ENCODE peak calls at places on chromosomes 3 and 15, in four cellular contexts. One of them, this sample, is unnamed.

GRCh38 chr3:43497405-43497804 is 124.4 kb downstream of the ANO10 start:
- DNase-seq in pancreas: no peak
- DNase-seq in activated CD8-positive, alpha-beta memory T cell treated with anti-CD3 and anti-CD28 coated beads, Interleukin-2, amount 10 ng/mL, durations not matched to agents 7 days and 5 days: no peak
- DNase-seq in GM20000: no peak
- DNase-seq in this sample: no peak

GRCh38 chr15:83380682-83381081 is 66.5 kb upstream of the SH3GL3 start:
- DNase-seq in pancreas: peak; percentile 39
- DNase-seq in activated CD8-positive, alpha-beta memory T cell treated with anti-CD3 and anti-CD28 coated beads, Interleukin-2, amount 10 ng/mL, durations not matched to agents 7 days and 5 days: peak; percentile 71
- DNase-seq in GM20000: peak; percentile 79
- DNase-seq in this sample: no peak

GRCh38 chr3:24100694-24101402 is 155.8 kb downstream of the NR1D2 start:
- DNase-seq in pancreas: no peak
- DNase-seq in activated CD8-positive, alpha-beta memory T cell treated with anti-CD3 and anti-CD28 coated beads, Interleukin-2, amount 10 ng/mL, durations not matched to agents 7 days and 5 days: no peak
- DNase-seq in GM20000: no peak
- DNase-seq in this sample: no peak

GRCh38 chr15:59918994-59919951 is 84.8 kb upstream of the FOXB1 start:
- DNase-seq in pancreas: no peak
- DNase-seq in activated CD8-positive, alpha-beta memory T cell treated with anti-CD3 and anti-CD28 coated beads, Interleukin-2, amount 10 ng/mL, durations not matched to agents 7 days and 5 days: peak; percentile 84
- DNase-seq in GM20000: peak; percentile 58
- DNase-seq in this sample: no peak

GRCh38 chr15:52256366-52256765 is 39.2 kb downstream of the MYO5C start:
- DNase-seq in pancreas: peak; percentile 53
- DNase-seq in activated CD8-positive, alpha-beta memory T cell treated with anti-CD3 and anti-CD28 coated beads, Interleukin-2, amount 10 ng/mL, durations not matched to agents 7 days and 5 days: peak; percentile 87
- DNase-seq in GM20000: peak; percentile 71
- DNase-seq in this sample: no peak

GRCh38 chr15:69595009-69595825 is 142.6 kb downstream of the RPLP1 start:
- DNase-seq in pancreas: peak; percentile 75
- DNase-seq in activated CD8-positive, alpha-beta memory T cell treated with anti-CD3 and anti-CD28 coated beads, Interleukin-2, amount 10 ng/mL, durations not matched to agents 7 days and 5 days: no peak
- DNase-seq in GM20000: no peak
- DNase-seq in this sample: no peak

GRCh38 chr15:83365370-83365938 is 81.0 kb upstream of the BNC1 start:
- DNase-seq in pancreas: no peak
- DNase-seq in activated CD8-positive, alpha-beta memory T cell treated with anti-CD3 and anti-CD28 coated beads, Interleukin-2, amount 10 ng/mL, durations not matched to agents 7 days and 5 days: peak; percentile 42
- DNase-seq in GM20000: no peak
- DNase-seq in this sample: no peak

GRCh38 chr3:13009946-13010315 is 63.3 kb downstream of the IQSEC1 start:
- DNase-seq in pancreas: no peak
- DNase-seq in activated CD8-positive, alpha-beta memory T cell treated with anti-CD3 and anti-CD28 coated beads, Interleukin-2, amount 10 ng/mL, durations not matched to agents 7 days and 5 days: no peak
- DNase-seq in GM20000: no peak
- DNase-seq in this sample: no peak

GRCh38 chr3:150666167-150666566 is 37.6 kb downstream of the ERICH6 start:
- DNase-seq in pancreas: no peak
- DNase-seq in activated CD8-positive, alpha-beta memory T cell treated with anti-CD3 and anti-CD28 coated beads, Interleukin-2, amount 10 ng/mL, durations not matched to agents 7 days and 5 days: peak; percentile 80
- DNase-seq in GM20000: no peak
- DNase-seq in this sample: no peak

GRCh38 chr15:81296673-81297072 is 27.3 kb downstream of the STARD5 start:
- DNase-seq in pancreas: peak; percentile 53
- DNase-seq in activated CD8-positive, alpha-beta memory T cell treated with anti-CD3 and anti-CD28 coated beads, Interleukin-2, amount 10 ng/mL, durations not matched to agents 7 days and 5 days: peak; percentile 93
- DNase-seq in GM20000: peak; percentile 55
- DNase-seq in this sample: no peak

GRCh38 chr3:134373278-134373941 is 837 bp downstream of the AMOTL2 start:
- DNase-seq in pancreas: peak; percentile 86
- DNase-seq in activated CD8-positive, alpha-beta memory T cell treated with anti-CD3 and anti-CD28 coated beads, Interleukin-2, amount 10 ng/mL, durations not matched to agents 7 days and 5 days: no peak
- DNase-seq in GM20000: peak; percentile 38
- DNase-seq in this sample: peak; percentile 91

GRCh38 chr15:99566157-99566900 is 545 bp downstream of the MEF2A start:
- DNase-seq in pancreas: peak; percentile 53
- DNase-seq in activated CD8-positive, alpha-beta memory T cell treated with anti-CD3 and anti-CD28 coated beads, Interleukin-2, amount 10 ng/mL, durations not matched to agents 7 days and 5 days: peak; percentile 48
- DNase-seq in GM20000: peak; percentile 64
- DNase-seq in this sample: no peak

GRCh38 chr15:74196175-74196574 is 6.4 kb downstream of the STRA6 start:
- DNase-seq in pancreas: no peak
- DNase-seq in activated CD8-positive, alpha-beta memory T cell treated with anti-CD3 and anti-CD28 coated beads, Interleukin-2, amount 10 ng/mL, durations not matched to agents 7 days and 5 days: no peak
- DNase-seq in GM20000: no peak
- DNase-seq in this sample: no peak

GRCh38 chr15:96165775-96166174 is 164.7 kb upstream of the NR2F2 start:
- DNase-seq in pancreas: no peak
- DNase-seq in activated CD8-positive, alpha-beta memory T cell treated with anti-CD3 and anti-CD28 coated beads, Interleukin-2, amount 10 ng/mL, durations not matched to agents 7 days and 5 days: no peak
- DNase-seq in GM20000: no peak
- DNase-seq in this sample: no peak

GRCh38 chr15:51342249-51342999 is 969 bp downstream of the GLDN start:
- DNase-seq in pancreas: no peak
- DNase-seq in activated CD8-positive, alpha-beta memory T cell treated with anti-CD3 and anti-CD28 coated beads, Interleukin-2, amount 10 ng/mL, durations not matched to agents 7 days and 5 days: no peak
- DNase-seq in GM20000: no peak
- DNase-seq in this sample: no peak

GRCh38 chr3:170961616-170962400 is 53.4 kb upstream of the EIF5A2 start:
- DNase-seq in pancreas: no peak
- DNase-seq in activated CD8-positive, alpha-beta memory T cell treated with anti-CD3 and anti-CD28 coated beads, Interleukin-2, amount 10 ng/mL, durations not matched to agents 7 days and 5 days: no peak
- DNase-seq in GM20000: no peak
- DNase-seq in this sample: no peak

GRCh38 chr3:100329800-100330489 is 4.6 kb upstream of the NIT2 start:
- DNase-seq in pancreas: no peak
- DNase-seq in activated CD8-positive, alpha-beta memory T cell treated with anti-CD3 and anti-CD28 coated beads, Interleukin-2, amount 10 ng/mL, durations not matched to agents 7 days and 5 days: no peak
- DNase-seq in GM20000: no peak
- DNase-seq in this sample: no peak

GRCh38 chr3:123739754-123740153 is 144.4 kb downstream of the MYLK start:
- DNase-seq in pancreas: no peak
- DNase-seq in activated CD8-positive, alpha-beta memory T cell treated with anti-CD3 and anti-CD28 coated beads, Interleukin-2, amount 10 ng/mL, durations not matched to agents 7 days and 5 days: no peak
- DNase-seq in GM20000: no peak
- DNase-seq in this sample: no peak

GRCh38 chr3:156525808-156526207 is 29.1 kb downstream of the SSR3 start:
- DNase-seq in pancreas: no peak
- DNase-seq in activated CD8-positive, alpha-beta memory T cell treated with anti-CD3 and anti-CD28 coated beads, Interleukin-2, amount 10 ng/mL, durations not matched to agents 7 days and 5 days: no peak
- DNase-seq in GM20000: no peak
- DNase-seq in this sample: no peak

GRCh38 chr15:78420220-78420619 is 17.8 kb upstream of the IREB2 start:
- DNase-seq in pancreas: no peak
- DNase-seq in activated CD8-positive, alpha-beta memory T cell treated with anti-CD3 and anti-CD28 coated beads, Interleukin-2, amount 10 ng/mL, durations not matched to agents 7 days and 5 days: no peak
- DNase-seq in GM20000: no peak
- DNase-seq in this sample: no peak

GRCh38 chr15:31435891-31436628 is 109.4 kb downstream of the KLF13 start:
- DNase-seq in pancreas: no peak
- DNase-seq in activated CD8-positive, alpha-beta memory T cell treated with anti-CD3 and anti-CD28 coated beads, Interleukin-2, amount 10 ng/mL, durations not matched to agents 7 days and 5 days: peak; percentile 64
- DNase-seq in GM20000: no peak
- DNase-seq in this sample: no peak

GRCh38 chr3:71226565-71227281 is 356.8 kb downstream of the FOXP1 start:
- DNase-seq in pancreas: no peak
- DNase-seq in activated CD8-positive, alpha-beta memory T cell treated with anti-CD3 and anti-CD28 coated beads, Interleukin-2, amount 10 ng/mL, durations not matched to agents 7 days and 5 days: peak; percentile 95
- DNase-seq in GM20000: peak; percentile 59
- DNase-seq in this sample: no peak

GRCh38 chr15:68578960-68579935 is at the start of gene CORO2B:
- DNase-seq in pancreas: peak; percentile 25
- DNase-seq in activated CD8-positive, alpha-beta memory T cell treated with anti-CD3 and anti-CD28 coated beads, Interleukin-2, amount 10 ng/mL, durations not matched to agents 7 days and 5 days: no peak
- DNase-seq in GM20000: peak; percentile 49
- DNase-seq in this sample: no peak

GRCh38 chr3:48372377-48372770 is 355 bp downstream of the FBXW12 start:
- DNase-seq in pancreas: peak; percentile 58
- DNase-seq in activated CD8-positive, alpha-beta memory T cell treated with anti-CD3 and anti-CD28 coated beads, Interleukin-2, amount 10 ng/mL, durations not matched to agents 7 days and 5 days: no peak
- DNase-seq in GM20000: no peak
- DNase-seq in this sample: no peak

GRCh38 chr15:99017322-99017701 is 9.7 kb upstream of the PGPEP1L start:
- DNase-seq in pancreas: no peak
- DNase-seq in activated CD8-positive, alpha-beta memory T cell treated with anti-CD3 and anti-CD28 coated beads, Interleukin-2, amount 10 ng/mL, durations not matched to agents 7 days and 5 days: no peak
- DNase-seq in GM20000: no peak
- DNase-seq in this sample: no peak

GRCh38 chr3:147415819-147416218 is 6.7 kb downstream of the ZIC1 start:
- DNase-seq in pancreas: no peak
- DNase-seq in activated CD8-positive, alpha-beta memory T cell treated with anti-CD3 and anti-CD28 coated beads, Interleukin-2, amount 10 ng/mL, durations not matched to agents 7 days and 5 days: no peak
- DNase-seq in GM20000: no peak
- DNase-seq in this sample: no peak

This sample was measured in osteocyte.